ENCODE peak calls at places on chromosomes 2 and 18, in ten cellular contexts. V is stomach, E is tibial nerve, K is breast epithelium, M is esophagus squamous epithelium, Z is HCT116, Q is K562, U is Peyer's patch, T is A549, L is spleen. W is an unnamed sample.

GRCh38 chr2:226798422-226799210 is 1.0 kb downstream of the IRS1 start:
- DNase-seq in E (no peak), T (peak; percentile 74), U (peak; percentile 74), Z (no peak), V (peak; percentile 46), Q (no peak), K (peak; percentile 46), M (no peak), L (peak; percentile 90), W (peak; percentile 58)

GRCh38 chr18:57959278-57959677 is 84.7 kb upstream of the NEDD4L start:
- DNase-seq in Z (peak; percentile 72), U (no peak), K (peak; percentile 33), T (peak; percentile 80), V (peak; percentile 69), E (no peak), L (no peak), Q (peak; percentile 31), M (no peak), W (peak; percentile 60)

GRCh38 chr2:29810956-29811355 is 110.4 kb downstream of the ALK start:
- DNase-seq in M (no peak), U (no peak), Q (no peak), L (no peak), K (no peak), E (no peak), T (no peak), V (no peak), Z (no peak), W (no peak)

GRCh38 chr2:179931502-179931901 is 70.1 kb upstream of the ZNF385B start:
- DNase-seq in V (no peak), K (no peak), Q (no peak), L (no peak), M (no peak), T (no peak), E (no peak), U (no peak), Z (no peak), W (no peak)

GRCh38 chr2:209495855-209496585 is 72.2 kb downstream of the MAP2 start:
- DNase-seq in E (no peak), Q (no peak), Z (peak; percentile 88), M (no peak), V (peak; percentile 44), K (no peak), T (peak; percentile 90), U (no peak), L (no peak), W (no peak)

GRCh38 chr2:42795871-42796301 is 3.5 kb upstream of the HAAO start:
- DNase-seq in U (no peak), T (no peak), Z (no peak), K (no peak), E (no peak), M (no peak), V (no peak), Q (no peak), L (peak; percentile 49), W (peak; percentile 36)

GRCh38 chr2:138087761-138088602 is 123.7 kb downstream of the HNMT start:
- DNase-seq in M (no peak), U (peak; percentile 53), L (no peak), Q (no peak), E (no peak), T (no peak), K (no peak), Z (no peak), V (no peak), W (no peak)

GRCh38 chr2:189580267-189580661 is 322 bp downstream of the SLC40A1 start:
- DNase-seq in E (no peak), Q (peak; percentile 61), K (no peak), U (peak; percentile 55), M (no peak), L (peak; percentile 85), Z (no peak), T (no peak), V (peak; percentile 29), W (peak; percentile 61)

GRCh38 chr2:105447476-105447875 is 48.6 kb upstream of the FHL2 start:
- DNase-seq in V (no peak), K (no peak), T (no peak), U (no peak), M (no peak), Q (no peak), Z (no peak), E (no peak), L (no peak), W (no peak)

GRCh38 chr2:217939629-217940245 is 63.1 kb downstream of the TNS1 start:
- DNase-seq in E (no peak), K (no peak), Q (no peak), Z (no peak), V (no peak), U (no peak), L (peak; percentile 81), T (no peak), M (no peak), W (peak; percentile 50)

GRCh38 chr2:21092308-21092869 is 31.4 kb upstream of the TDRD15 start:
- DNase-seq in Z (no peak), U (no peak), M (no peak), T (no peak), K (no peak), L (no peak), Q (no peak), V (no peak), E (no peak), W (peak; percentile 36)

GRCh38 chr2:106157416-106157815 is 36.7 kb downstream of the UXS1 start:
- DNase-seq in Z (no peak), V (no peak), Q (no peak), U (no peak), T (no peak), K (no peak), L (no peak), E (no peak), M (no peak), W (no peak)

GRCh38 chr2:3959372-3959771 is 256.0 kb downstream of the DCDC2C start:
- DNase-seq in Z (peak; percentile 27), M (no peak), Q (peak; percentile 50), U (no peak), K (no peak), E (no peak), L (no peak), T (peak; percentile 40), V (no peak), W (no peak)

DNA sequence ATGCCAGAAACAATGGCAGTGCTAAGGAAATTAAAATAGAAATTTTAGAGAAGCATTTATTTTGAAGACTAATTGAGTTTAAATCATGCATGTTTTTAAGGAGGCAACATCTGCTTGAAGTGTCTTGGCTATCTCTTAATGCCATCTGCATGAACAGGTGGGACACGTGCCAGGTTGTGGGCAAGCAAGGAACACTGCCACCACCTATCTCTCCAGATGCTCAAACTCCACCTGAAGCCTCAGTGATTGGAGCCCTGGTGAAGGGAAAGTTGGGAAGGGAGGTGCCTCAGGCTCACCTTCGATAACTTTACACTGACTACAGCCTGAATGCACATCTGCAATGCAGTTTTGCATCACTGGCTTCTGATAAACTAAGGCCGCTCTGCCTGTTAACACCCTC is 91.5 kb downstream of the TPGS2 start:
- DNase-seq in Z (no peak), M (no peak), L (no peak), K (no peak), V (no peak), T (no peak), Q (no peak), U (no peak), E (no peak), W (no peak)
- H3K4me1 ChIP-seq in Z (no peaks in the 10 kb centered on the region), M (no peaks in the 10 kb centered on the region), L (no peaks in the 10 kb centered on the region), K (no peaks in the 10 kb centered on the region), V (no peaks in the 10 kb centered on the region), T (no peaks in the 10 kb centered on the region), Q (no peaks in the 10 kb centered on the region), U (no peaks in the 10 kb centered on the region), E (no peaks in the 10 kb centered on the region), W (no peaks in the 10 kb centered on the region)

GRCh38 chr2:134122610-134123009 is 131.3 kb upstream of the MGAT5 start:
- DNase-seq in Q (no peak), U (no peak), K (no peak), E (no peak), M (no peak), Z (no peak), T (no peak), V (no peak), L (no peak), W (no peak)
- TF ChIP-seq CTCF in Q (no peak), U (no peak), K (no peak), E (no peak), M (no peak), Z (peak; percentile 2), T (no peak), V (no peak), L (no peak), W (no peak)

GRCh38 chr2:11465485-11466306 is at the start of gene E2F6:
- DNase-seq in E (peak; percentile 82), Z (peak; percentile 88), T (peak; percentile 97), L (peak; percentile 95), M (peak; percentile 39), U (peak; percentile 95), Q (peak; percentile 94), K (peak; percentile 87), V (peak; percentile 93), W (peak; percentile 94)
- TF ChIP-seq POLR2A in E (peak; percentile 90), Z (no peak), T (peak; percentile 72), L (no peak), M (peak; percentile 25), U (peak; percentile 52), Q (peak; percentile 69), K (peak; percentile 91), V (peak; percentile 35), W (peak; percentile 78)

GRCh38 chr2:222907048-222907447 is 46.2 kb downstream of the ACSL3 start:
- DNase-seq in E (no peak), L (no peak), V (no peak), T (no peak), Q (no peak), Z (no peak), K (no peak), U (no peak), M (no peak), W (no peak)

GRCh38 chr2:222902660-222903059 is 41.8 kb downstream of the ACSL3 start:
- DNase-seq in V (no peak), M (no peak), L (no peak), E (no peak), U (no peak), Q (no peak), Z (no peak), T (no peak), K (no peak), W (no peak)

GRCh38 chr2:222907790-222908431 is 47.1 kb downstream of the ACSL3 start:
- DNase-seq in Z (no peak), K (no peak), M (no peak), L (no peak), E (no peak), Q (no peak), T (no peak), V (no peak), U (no peak), W (no peak)

GRCh38 chr2:222903234-222904220 is 42.7 kb downstream of the ACSL3 start:
- DNase-seq in L (no peak), V (peak; percentile 45), E (no peak), T (peak; percentile 72), M (peak; percentile 1), K (no peak), U (no peak), Z (no peak), Q (peak; percentile 31), W (no peak)

DNA sequence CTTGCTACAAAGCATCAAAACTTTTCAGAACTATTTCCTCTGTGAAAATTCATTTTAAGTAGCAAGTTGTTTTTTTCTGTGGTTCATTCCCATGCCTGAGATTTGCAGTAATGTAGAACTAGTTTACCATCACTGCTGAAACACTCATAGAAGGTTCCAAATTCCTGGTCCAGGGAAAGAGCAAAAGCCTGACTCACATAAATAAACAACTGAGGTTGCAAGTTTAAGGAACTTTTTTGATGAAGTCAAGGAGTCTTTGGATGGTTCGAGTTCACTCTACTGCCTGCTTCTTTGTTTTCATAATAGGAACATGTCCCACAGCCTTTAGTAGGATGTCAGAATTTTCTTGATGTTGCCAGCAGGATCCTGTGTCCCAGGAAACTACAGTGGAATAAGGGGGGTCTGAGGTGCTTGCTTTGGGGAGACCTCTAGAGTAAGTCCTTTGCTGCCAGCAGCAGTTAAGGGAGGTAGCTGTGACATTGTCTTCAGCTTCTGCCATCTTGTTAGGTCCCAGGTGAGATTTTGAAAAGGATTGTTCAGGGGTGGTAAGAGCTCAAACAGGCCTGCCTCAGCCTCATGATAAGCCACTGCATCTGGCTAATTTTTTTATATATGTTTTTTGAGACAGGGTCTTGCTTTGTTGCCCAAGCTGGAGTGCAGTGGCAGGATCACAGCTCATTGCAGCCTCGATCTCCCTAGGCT is 43.9 kb downstream of the ACSL3 start:
- DNase-seq in L (no peak), K (no peak), T (no peak), M (no peak), V (no peak), E (no peak), Z (no peak), Q (no peak), U (no peak), W (no peak)
- H3K4me1 ChIP-seq in L (no peaks in the 10 kb centered on the region), K (no peaks in the 10 kb centered on the region), T (peaks cover 52% of the 10 kb centered on the region), M (no peaks in the 10 kb centered on the region), V (peaks cover 84% of the 10 kb centered on the region), E (no peaks in the 10 kb centered on the region), Z (peaks cover 3% of the 10 kb centered on the region), Q (no peaks in the 10 kb centered on the region), U (peaks cover 3% of the 10 kb centered on the region), W (no peaks in the 10 kb centered on the region)

W was measured in right lobe of liver.